ENCODE peak calls at places on chromosomes 7 and 10, in ten cellular contexts. I, L, S, X, V, E, T, U, P and Q are unnamed samples.

GRCh38 chr10:62050941-62051433 is 149.5 kb downstream of the ARID5B start:
- DNase-seq in V (peak), U (peak), P (peak), X (peak), I (no peak), E (peak), S (peak), L (no peak), T (no peak), Q (peak)

GRCh38 chr7:39248693-39249090 is 271.0 kb downstream of the POU6F2 start:
- DNase-seq in T (peak), E (no peak), L (no peak), S (no peak), I (no peak), U (no peak), V (no peak), X (no peak), P (no peak), Q (no peak)

GRCh38 chr7:133642907-133643306 is 390.0 kb downstream of the EXOC4 start:
- DNase-seq in U (no peak), V (no peak), E (no peak), X (no peak), T (no peak), L (no peak), I (no peak), S (no peak), P (no peak), Q (no peak)

GRCh38 chr10:14723052-14723689 is 51.5 kb downstream of the FAM107B start:
- DNase-seq in X (no peak), I (no peak), V (no peak), P (no peak), E (no peak), S (no peak), T (no peak), L (no peak), U (no peak), Q (no peak)

GRCh38 chr10:12416396-12417090 is 67.2 kb downstream of the CAMK1D start:
- DNase-seq in E (no peak), U (no peak), P (no peak), I (no peak), V (no peak), S (no peak), X (no peak), T (no peak), L (no peak), Q (peak)

GRCh38 chr7:113087278-113087998 is 811 bp upstream of the GPR85 start:
- DNase-seq in T (peak), I (no peak), U (peak), P (no peak), V (no peak), L (no peak), E (no peak), X (peak), S (peak), Q (peak)

GRCh38 chr10:61397175-61397986 is 55.8 kb downstream of the TMEM26 start:
- DNase-seq in S (no peak), V (no peak), E (no peak), P (no peak), I (no peak), X (peak), T (no peak), U (peak), L (no peak), Q (peak)

GRCh38 chr7:5630670-5631069 is 150.8 kb downstream of the RNF216 start:
- DNase-seq in L (no peak), T (no peak), I (no peak), S (no peak), P (no peak), V (no peak), X (no peak), U (no peak), E (no peak), Q (no peak)

GRCh38 chr10:89217057-89217990 is 10.2 kb upstream of the CH25H start:
- DNase-seq in X (peak), T (peak), L (no peak), E (peak), S (peak), P (peak), V (peak), U (peak), I (peak), Q (peak)

GRCh38 chr10:2928219-2928840 is 139.0 kb upstream of the PFKP start:
- DNase-seq in X (peak), U (peak), E (peak), P (peak), S (peak), T (peak), L (peak), V (peak), I (peak), Q (peak)

GRCh38 chr7:136942994-136943393 is 74.5 kb downstream of the CHRM2 start:
- DNase-seq in S (no peak), U (no peak), P (no peak), L (no peak), T (no peak), I (no peak), V (no peak), E (no peak), X (no peak), Q (no peak)

GRCh38 chr10:35643976-35644799 is 2.1 kb upstream of the FZD8 start:
- DNase-seq in P (no peak), V (no peak), S (no peak), L (no peak), U (peak), T (peak), E (no peak), X (no peak), I (peak), Q (peak)

GRCh38 chr7:117986645-117987269 is 113.5 kb upstream of the CTTNBP2 start:
- DNase-seq in X (no peak), L (no peak), E (no peak), P (no peak), T (no peak), U (no peak), S (no peak), V (no peak), I (no peak), Q (peak)

GRCh38 chr7:150753826-150754603 is 16.8 kb downstream of the GIMAP5 start:
- DNase-seq in S (no peak), P (no peak), X (no peak), U (peak), I (no peak), T (peak), V (no peak), L (no peak), E (no peak), Q (no peak)

GRCh38 chr10:112053895-112054294 is 129.7 kb downstream of the GPAM start:
- DNase-seq in S (no peak), L (no peak), P (no peak), X (no peak), E (no peak), V (no peak), U (no peak), I (no peak), T (no peak), Q (no peak)

GRCh38 chr10:127968659-127969058 is 61.8 kb downstream of the PTPRE start:
- DNase-seq in S (no peak), X (no peak), V (no peak), I (no peak), U (peak), T (no peak), E (no peak), P (no peak), L (no peak), Q (peak)

GRCh38 chr10:125174360-125174759 is 14.0 kb upstream of the CTBP2 start:
- DNase-seq in E (no peak), I (no peak), T (peak), P (no peak), V (no peak), X (no peak), S (no peak), L (no peak), U (no peak), Q (no peak)

GRCh38 chr7:408651-409343 is 110.8 kb downstream of the PDGFA start:
- DNase-seq in S (no peak), T (no peak), I (no peak), V (no peak), P (no peak), X (no peak), U (no peak), E (peak), L (no peak), Q (no peak)

GRCh38 chr7:16034353-16034752 is 347.9 kb upstream of the MEOX2 start:
- DNase-seq in T (no peak), I (no peak), X (peak), L (no peak), S (peak), U (peak), P (no peak), E (no peak), V (no peak), Q (peak)

GRCh38 chr7:97381815-97382214 is 264.3 kb downstream of the SDHAF3 start:
- DNase-seq in S (no peak), P (no peak), T (no peak), U (no peak), V (no peak), I (no peak), X (no peak), L (no peak), E (no peak), Q (no peak)

GRCh38 chr10:27658788-27659187 is 86.8 kb downstream of the MKX start:
- DNase-seq in E (no peak), I (no peak), T (no peak), P (no peak), U (peak), X (peak), S (peak), L (no peak), V (no peak), Q (peak)

GRCh38 chr10:118373786-118374185 is 31.7 kb upstream of the FAM204A start:
- DNase-seq in T (no peak), U (peak), L (no peak), P (no peak), X (peak), S (peak), E (no peak), I (no peak), V (no peak), Q (peak)

GRCh38 chr7:36303202-36304098 is 86.2 kb upstream of the ANLN start:
- DNase-seq in T (peak), V (peak), I (peak), U (peak), S (peak), L (peak), X (peak), E (peak), P (peak), Q (peak)

GRCh38 chr10:42972946-42973345 is 103.9 kb upstream of the RET start:
- DNase-seq in T (no peak), U (no peak), X (no peak), V (no peak), L (no peak), S (no peak), P (no peak), I (no peak), E (no peak), Q (no peak)

GRCh38 chr10:91214906-91215305 is 5.6 kb upstream of the PCGF5 start:
- DNase-seq in L (no peak), E (no peak), P (no peak), S (no peak), T (no peak), U (no peak), V (no peak), I (no peak), X (no peak), Q (no peak)

DNA sequence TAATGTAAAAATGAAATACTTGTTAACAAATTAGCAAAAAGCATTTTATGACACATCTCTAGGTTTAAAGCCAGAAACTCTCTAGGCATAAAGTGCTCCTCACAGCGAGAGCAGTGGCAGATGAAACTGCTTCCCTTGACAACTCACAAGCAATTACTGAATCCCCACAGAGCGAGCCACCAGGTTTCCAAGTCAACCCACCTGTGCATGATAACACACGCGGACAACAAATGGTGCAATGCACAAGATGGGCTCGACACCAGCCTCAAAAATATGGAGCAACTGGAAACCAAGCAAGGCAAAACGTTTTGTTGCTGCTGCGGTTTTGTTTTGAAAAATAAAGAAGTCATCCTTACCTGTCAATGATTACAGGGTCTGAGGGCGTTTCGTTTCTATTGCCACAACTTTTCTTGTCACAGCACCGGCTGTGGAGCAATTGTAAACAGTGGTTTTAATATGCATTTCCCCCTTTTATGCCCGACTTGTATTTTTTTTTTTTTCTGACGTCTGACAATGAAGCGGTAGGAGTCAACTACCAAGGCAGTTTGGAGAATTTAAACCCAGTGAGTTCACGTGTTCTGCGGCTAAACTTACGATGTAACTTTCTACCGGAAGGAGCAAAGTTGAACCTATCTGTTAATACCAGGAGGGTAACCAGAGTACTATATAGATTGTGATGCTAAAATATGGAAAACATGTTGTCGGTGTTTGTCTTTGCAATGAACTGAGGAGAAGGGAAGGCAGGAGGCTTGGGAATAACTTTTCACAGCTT is 7.0 kb downstream of the EBF3 start:
- DNase-seq in X (no peak), U (peak), L (no peak), P (no peak), V (no peak), E (no peak), I (no peak), T (peak), S (no peak), Q (peak)
- H3K4me3 ChIP-seq in X (no peak), U (peak), L (no peak), P (peak), V (no peak), E (no peak), I (no peak), T (no peak), S (no peak), Q (peak)

GRCh38 chr10:7652121-7652520 is 14.6 kb downstream of the ITIH5 start:
- DNase-seq in X (no peak), E (no peak), T (no peak), I (no peak), V (no peak), S (no peak), U (no peak), P (no peak), L (no peak), Q (no peak)
- TF ChIP-seq CTCF in X (no peak), E (no peak), T (no peak), I (no peak), V (no peak), S (no peak), U (no peak), P (no peak), L (no peak), Q (no peak)

GRCh38 chr7:27181176-27181520 is 3.9 kb downstream of the HOXA11 start:
- DNase-seq in I (no peak), P (no peak), X (no peak), V (no peak), T (no peak), E (no peak), U (no peak), S (no peak), L (no peak), Q (no peak)

GRCh38 chr7:27180431-27181175 is 4.4 kb downstream of the HOXA11 start:
- DNase-seq in V (no peak), L (no peak), X (no peak), T (no peak), P (no peak), I (no peak), U (no peak), S (no peak), E (no peak), Q (no peak)

GRCh38 chr7:27178366-27178765 is 4.2 kb upstream of the HOXA10 start:
- DNase-seq in P (no peak), L (no peak), V (no peak), E (no peak), X (no peak), U (no peak), T (no peak), I (no peak), S (no peak), Q (no peak)

GRCh38 chr7:27179030-27179429 is 4.9 kb upstream of the HOXA10 start:
- DNase-seq in U (no peak), T (no peak), V (no peak), I (no peak), X (no peak), E (no peak), L (no peak), S (no peak), P (peak), Q (no peak)

GRCh38 chr7:27179503-27180430 is 5.3 kb downstream of the HOXA11 start:
- DNase-seq in L (no peak), V (peak), X (peak), U (peak), P (peak), E (peak), S (no peak), T (peak), I (peak), Q (peak)
- H3K4me3 ChIP-seq in L (no peak), V (peak), X (no peak), U (no peak), P (peak), E (peak), S (no peak), T (no peak), I (peak), Q (peak)

GRCh38 chr10:59719374-59719773 is 9.7 kb upstream of the SLC16A9 start:
- DNase-seq in L (no peak), I (no peak), V (no peak), T (no peak), E (no peak), X (no peak), S (no peak), U (no peak), P (no peak), Q (no peak)
- TF ChIP-seq CTCF in L (no peak), I (no peak), V (no peak), T (peak), E (no peak), X (no peak), S (peak), U (no peak), P (no peak), Q (peak)

GRCh38 chr10:11145498-11145855 is 127.8 kb downstream of the CELF2 start:
- DNase-seq in U (no peak), I (peak), V (no peak), E (peak), P (peak), S (no peak), T (no peak), X (no peak), L (no peak), Q (peak)
- H3K4me3 ChIP-seq in U (no peak), I (no peak), V (no peak), E (no peak), P (peak), S (no peak), T (no peak), X (no peak), L (no peak), Q (no peak)

DNA sequence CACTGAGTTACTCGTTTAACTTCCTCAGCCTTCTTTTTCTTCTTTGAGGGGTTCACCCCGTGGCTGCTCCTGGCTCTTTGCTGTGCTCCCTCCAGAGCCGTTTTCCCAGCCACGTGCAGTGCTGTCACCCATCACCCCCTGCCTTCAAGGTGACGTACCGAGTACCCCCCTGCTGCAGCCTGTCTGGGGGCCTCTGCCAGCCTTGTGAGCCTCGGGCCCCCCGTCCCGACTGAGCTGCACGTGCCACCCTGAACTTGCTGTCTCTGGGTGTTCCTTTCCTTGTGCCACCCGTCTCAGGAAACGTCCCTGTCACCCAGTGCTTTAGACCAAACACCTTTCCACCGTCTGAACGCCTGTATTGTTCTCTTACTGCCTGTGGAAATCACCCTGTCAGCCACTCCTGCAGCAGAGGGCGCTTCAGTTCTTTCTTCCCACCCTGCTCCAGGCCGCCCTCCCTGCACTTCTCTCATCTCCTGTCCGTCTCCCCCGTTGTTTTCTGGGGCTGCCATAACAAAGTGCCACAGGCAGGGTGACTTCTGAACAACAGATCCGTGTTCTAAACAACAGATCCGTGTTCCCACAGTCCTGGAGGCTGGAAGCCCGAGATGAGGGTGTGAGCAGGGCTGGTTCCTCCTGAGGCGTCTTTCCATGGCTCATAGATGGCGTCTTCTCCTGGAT is 44.6 kb downstream of the WDR37 start:
- DNase-seq in X (no peak), V (no peak), U (no peak), E (no peak), L (no peak), P (no peak), S (no peak), T (peak), I (no peak), Q (no peak)
- TF ChIP-seq CTCF in X (no peak), V (no peak), U (no peak), E (no peak), L (no peak), P (no peak), S (peak), T (peak), I (no peak), Q (no peak)